ENCODE peak calls at places on chromosomes 16 and 17, in eight cellular contexts. W is HL-60; O is heart right ventricle; K is pancreas; P is GM23338; L is tibial artery; U is PC-9; H is CD8-positive, alpha-beta T cell. A is an unnamed sample.

GRCh38 chr17:49739662-49740271 is 24.2 kb downstream of the FAM117A start:
- DNase-seq in H (peak; percentile 99), O (peak; percentile 81), U (peak; percentile 4), K (peak; percentile 70), P (no peak), L (peak; percentile 81), W (peak; percentile 99), A (peak; percentile 52)

GRCh38 chr16:57753448-57754353 is 18.1 kb downstream of the KATNB1 start:
- DNase-seq in U (no peak), O (no peak), H (no peak), L (no peak), W (no peak), K (no peak), P (no peak), A (no peak)

GRCh38 chr17:29568331-29569244 is at the start of gene TP53I13:
- DNase-seq in P (peak; percentile 87), L (peak; percentile 92), U (peak; percentile 89), O (peak; percentile 89), K (peak; percentile 87), W (peak; percentile 88), H (peak; percentile 94), A (peak; percentile 95)

GRCh38 chr16:77297996-77298637 is 98.9 kb downstream of the SYCE1L start:
- DNase-seq in W (no peak), L (no peak), P (no peak), H (no peak), O (no peak), K (no peak), U (no peak), A (no peak)

GRCh38 chr16:65689726-65690125 is 567.9 kb upstream of the CDH11 start:
- DNase-seq in L (no peak), H (no peak), U (no peak), O (no peak), K (no peak), P (no peak), W (no peak), A (no peak)

GRCh38 chr17:67637901-67638641 is 79.7 kb upstream of the NOL11 start:
- DNase-seq in P (peak; percentile 19), L (no peak), U (peak; percentile 88), O (no peak), H (no peak), W (no peak), K (peak; percentile 80), A (peak; percentile 53)

GRCh38 chr17:78650093-78650715 is 73.0 kb upstream of the DNAH17 start:
- DNase-seq in K (no peak), L (no peak), W (no peak), U (no peak), H (no peak), O (no peak), P (peak; percentile 24), A (no peak)

GRCh38 chr16:15949210-15950166 is at the start of gene ABCC1:
- DNase-seq in H (peak; percentile 75), P (peak; percentile 69), W (no peak), L (no peak), U (peak; percentile 51), K (peak; percentile 30), O (peak; percentile 56), A (peak; percentile 44)

GRCh38 chr16:84724619-84725307 is 25.0 kb downstream of the USP10 start:
- DNase-seq in L (no peak), O (no peak), U (no peak), W (no peak), K (no peak), P (no peak), H (no peak), A (peak; percentile 29)

GRCh38 chr16:88469615-88470395 is 16.7 kb downstream of the ZFPM1 start:
- DNase-seq in U (no peak), W (no peak), K (no peak), O (no peak), P (no peak), L (no peak), H (peak; percentile 62), A (no peak)

GRCh38 chr17:29607557-29608195 is 14.7 kb downstream of the ANKRD13B start:
- DNase-seq in U (no peak), H (no peak), W (no peak), K (no peak), L (peak; percentile 64), P (no peak), O (no peak), A (no peak)

GRCh38 chr16:11049396-11050059 is 105.2 kb downstream of the CLEC16A start:
- DNase-seq in L (no peak), W (no peak), K (no peak), O (no peak), H (no peak), P (peak; percentile 69), U (peak; percentile 62), A (no peak)

GRCh38 chr16:86134802-86135461 is 236.0 kb downstream of the IRF8 start:
- DNase-seq in P (no peak), U (no peak), L (no peak), W (no peak), O (no peak), H (no peak), K (no peak), A (no peak)

GRCh38 chr16:787978-788398 is at the start of gene RPUSD1:
- DNase-seq in H (no peak), O (no peak), L (no peak), K (no peak), W (peak; percentile 25), P (peak; percentile 57), U (no peak), A (no peak)

GRCh38 chr17:622356-622755 is 92.3 kb downstream of the VPS53 start:
- DNase-seq in L (no peak), H (no peak), O (no peak), U (no peak), P (no peak), W (no peak), K (no peak), A (no peak)

GRCh38 chr16:49484454-49484853 is 110.8 kb downstream of the C16orf78 start:
- DNase-seq in H (no peak), L (peak; percentile 83), K (peak; percentile 74), O (peak; percentile 81), U (no peak), P (peak; percentile 87), W (no peak), A (peak; percentile 65)

GRCh38 chr17:17751489-17751995 is 70.3 kb downstream of the RAI1 start:
- DNase-seq in W (peak; percentile 28), H (peak; percentile 60), K (no peak), L (no peak), U (peak; percentile 16), P (no peak), O (no peak), A (no peak)

GRCh38 chr16:73015612-73016487 is 32.1 kb downstream of the ZFHX3 start:
- DNase-seq in L (peak; percentile 56), H (no peak), O (no peak), W (peak; percentile 41), U (peak; percentile 96), K (peak; percentile 76), P (no peak), A (no peak)

GRCh38 chr17:74823176-74823495 is 36.5 kb downstream of the GRIN2C start:
- DNase-seq in U (no peak), K (no peak), P (no peak), L (no peak), W (no peak), H (no peak), O (no peak), A (no peak)

GRCh38 chr16:4663756-4664465 is 29.5 kb upstream of the NUDT16L1 start:
- DNase-seq in H (no peak), K (no peak), U (no peak), L (peak; percentile 83), O (no peak), W (peak; percentile 98), P (no peak), A (peak; percentile 60)

GRCh38 chr17:5672815-5673430 is 88.6 kb upstream of the NLRP1 start:
- DNase-seq in U (no peak), H (no peak), P (no peak), L (no peak), W (no peak), K (no peak), O (no peak), A (no peak)

GRCh38 chr16:25426829-25427228 is 169.2 kb upstream of the ZKSCAN2 start:
- DNase-seq in O (no peak), P (no peak), U (no peak), K (no peak), H (no peak), L (no peak), W (no peak), A (no peak)

GRCh38 chr17:6996256-6997111 is 635 bp downstream of the ALOX12 start:
- DNase-seq in K (no peak), P (peak; percentile 67), H (no peak), W (no peak), L (no peak), U (no peak), O (no peak), A (no peak)
- H3K27ac ChIP-seq in K (no peak overlapping the region), P (no peak overlapping the region), H (no peak overlapping the region), W (no peak overlapping the region), L (no peak overlapping the region), U (no peak overlapping the region), O (no peak overlapping the region), A (no peak overlapping the region)

GRCh38 chr17:40417258-40417608 is 463 bp downstream of the TOP2A start:
- DNase-seq in W (peak; percentile 19), O (no peak), H (no peak), U (no peak), L (no peak), K (no peak), P (peak; percentile 60), A (peak; percentile 43)
- TF ChIP-seq CTCF in W (no peak), O (no peak), H (no peak), U (no peak), L (no peak), K (no peak), P (peak; percentile 48), A (no peak)

DNA sequence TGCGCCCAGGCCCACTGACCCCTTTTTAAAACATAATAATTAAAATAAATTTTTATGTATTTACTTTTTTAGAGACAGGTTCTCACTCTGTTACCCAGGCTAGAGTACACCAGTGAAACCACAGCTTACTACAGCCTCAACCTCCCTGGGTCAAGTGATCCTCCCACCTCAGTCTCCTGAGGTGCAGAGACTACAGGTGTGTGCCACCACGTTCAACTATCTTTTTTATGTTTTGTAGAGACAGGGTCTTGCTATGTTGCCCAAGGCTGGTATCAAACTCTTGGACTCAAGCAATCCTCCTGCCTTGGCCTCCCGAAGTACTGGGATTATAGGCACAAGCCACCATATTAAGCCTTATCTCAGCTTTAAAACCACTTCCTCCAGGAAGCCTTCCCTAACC is 56.1 kb upstream of the BCAR1 start:
- DNase-seq in P (no peak), W (no peak), O (no peak), K (no peak), U (no peak), H (no peak), L (no peak), A (no peak)
- H3K27ac ChIP-seq in P (no peak overlapping the region), W (no peak overlapping the region), O (no peak overlapping the region), K (peak overlapping the region; percentile 91), U (no peak overlapping the region), H (no peak overlapping the region), L (no peak overlapping the region), A (peak overlapping the region; percentile 92)

DNA sequence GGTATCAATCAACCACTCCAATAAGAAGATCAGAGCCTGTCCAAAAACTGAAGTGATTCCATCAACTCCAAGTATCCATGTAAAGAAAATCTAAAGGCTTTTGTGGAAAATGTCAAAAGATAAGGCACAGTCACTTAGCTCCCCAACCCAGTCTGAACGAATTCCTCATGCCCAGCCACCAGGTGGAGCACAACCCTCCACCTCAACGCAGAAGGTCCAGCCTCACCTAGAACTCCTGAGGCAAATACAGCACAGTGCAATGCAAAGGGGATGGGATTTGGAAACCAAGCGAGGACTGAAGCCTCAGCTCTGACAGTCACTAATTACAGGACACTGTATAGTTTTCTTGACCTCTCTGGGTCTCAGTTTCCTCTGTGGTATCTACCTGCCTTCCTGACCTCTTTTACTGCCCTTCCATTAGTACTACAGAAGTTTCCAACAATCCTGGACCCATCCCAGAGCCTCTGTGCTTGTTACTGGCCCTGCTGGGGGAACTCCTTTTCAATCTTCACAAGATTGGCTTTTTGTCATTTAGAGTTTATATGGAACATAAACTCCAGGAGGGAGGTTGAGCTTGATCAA is 2.0 kb downstream of the NCBP3 start:
- DNase-seq in K (no peak), W (peak; percentile 48), P (peak; percentile 81), U (peak; percentile 59), H (peak; percentile 56), O (no peak), L (no peak), A (peak; percentile 63)
- TF ChIP-seq CTCF in K (peak; percentile 51), W (peak; percentile 5), P (peak; percentile 85), U (peak; percentile 76), H (peak; percentile 55), O (no peak), L (peak; percentile 21), A (peak; percentile 45)